ENCODE peak calls at places on chromosomes 6 and 20, in six cellular contexts. I, W, Q, T, E and G are unnamed samples.
A peak's percentile ranks its signal among the peaks of the same experiment; 100 is the strongest.

GRCh38 chr6:107711953-107712522 is 112.1 kb downstream of the SCML4 start:
- DNase-seq in E (no peak), W (no peak), Q (no peak), I (no peak), T (no peak), G (no peak)

GRCh38 chr6:16130437-16130891 is 1.6 kb downstream of the MYLIP start:
- DNase-seq in Q (no peak), T (no peak), W (peak; percentile 11), E (no peak), I (no peak), G (no peak)

GRCh38 chr20:20370087-20370575 is 2.2 kb downstream of the INSM1 start:
- DNase-seq in T (no peak), I (no peak), Q (no peak), W (no peak), E (no peak), G (no peak)

GRCh38 chr6:106279179-106279578 is 46.4 kb downstream of the ATG5 start:
- DNase-seq in T (no peak), E (no peak), I (no peak), Q (no peak), W (no peak), G (no peak)

GRCh38 chr6:124962617-124963415 is 579 bp downstream of the RNF217 start:
- DNase-seq in I (peak; percentile 78), E (peak; percentile 55), W (no peak), Q (peak; percentile 0), T (no peak), G (peak; percentile 47)

GRCh38 chr6:128806274-128806673 is 76.7 kb upstream of the LAMA2 start:
- DNase-seq in E (no peak), T (no peak), Q (no peak), I (no peak), W (no peak), G (no peak)

GRCh38 chr6:150266963-150267685 is 101.7 kb upstream of the IYD start:
- DNase-seq in Q (no peak), I (no peak), T (no peak), E (no peak), W (no peak), G (no peak)

GRCh38 chr6:142853244-142854180 is 91.5 kb downstream of the HIVEP2 start:
- DNase-seq in W (no peak), T (no peak), E (no peak), I (no peak), Q (no peak), G (no peak)

GRCh38 chr20:8829232-8829631 is 239.7 kb upstream of the PLCB4 start:
- DNase-seq in I (no peak), W (no peak), Q (no peak), T (no peak), E (no peak), G (no peak)

GRCh38 chr6:169774347-169774746 is 22.9 kb downstream of the ERMARD start:
- DNase-seq in E (no peak), T (no peak), I (peak; percentile 48), Q (no peak), W (no peak), G (no peak)

GRCh38 chr20:36408219-36408618 is 102.1 kb downstream of the DLGAP4 start:
- DNase-seq in W (peak; percentile 98), Q (no peak), T (no peak), I (no peak), E (no peak), G (no peak)

GRCh38 chr6:146498309-146498708 is 45.3 kb upstream of the RAB32 start:
- DNase-seq in T (no peak), Q (no peak), W (no peak), E (no peak), I (no peak), G (no peak)

GRCh38 chr6:11391934-11392777 is 145.4 kb upstream of the TMEM170B start:
- DNase-seq in T (no peak), I (no peak), E (no peak), W (no peak), Q (no peak), G (no peak)

GRCh38 chr6:166313255-166314070 is 5.3 kb upstream of the PRR18 start:
- DNase-seq in W (peak; percentile 64), I (no peak), T (peak; percentile 8), Q (no peak), E (no peak), G (no peak)

GRCh38 chr20:58569211-58570125 is 54.3 kb upstream of the APCDD1L start:
- DNase-seq in E (no peak), Q (no peak), I (no peak), T (no peak), W (no peak), G (peak; percentile 50)

GRCh38 chr6:42140051-42140450 is 2.4 kb downstream of the C6orf132 start:
- DNase-seq in I (no peak), T (no peak), E (no peak), W (peak; percentile 89), Q (no peak), G (no peak)